ENCODE peak calls at places on chromosomes 7 and 10, in six cellular contexts. O is H9, L is hepatocyte, N is tibial nerve, G is psoas muscle, U is GM06990. V is an unnamed sample.

GRCh38 chr7:143519411-143520131 is 41.9 kb downstream of the TAS2R41 start:
- DNase-seq in G (no peak), L (no peak), N (no peak), U (no peak), O (no peak), V (no peak)

GRCh38 chr10:31927597-31928530 is 767 bp downstream of the ARHGAP12 start:
- DNase-seq in L (peak; percentile 71), N (peak; percentile 42), U (peak; percentile 70), O (peak; percentile 75), G (peak; percentile 77), V (no peak)

GRCh38 chr7:137633133-137633532 is 213.6 kb downstream of the DGKI start:
- DNase-seq in G (no peak), O (no peak), N (no peak), L (no peak), U (no peak), V (no peak)

GRCh38 chr7:2357165-2357564 is 2.5 kb downstream of the EIF3B start:
- DNase-seq in N (no peak), L (no peak), O (no peak), U (no peak), G (peak; percentile 34), V (no peak)

GRCh38 chr10:124417846-124418725 is 637 bp downstream of the OAT start:
- DNase-seq in G (peak; percentile 84), L (peak; percentile 77), U (peak; percentile 43), O (peak; percentile 54), N (peak; percentile 16), V (no peak)

GRCh38 chr10:87000491-87000890 is 19.6 kb upstream of the FAM25A start:
- DNase-seq in G (no peak), N (no peak), U (no peak), L (no peak), O (no peak), V (no peak)

GRCh38 chr7:90111-91063 is 102.0 kb upstream of the FAM20C start:
- DNase-seq in O (no peak), L (peak; percentile 81), U (no peak), G (no peak), N (no peak), V (no peak)

GRCh38 chr7:134510646-134511045 is 16.7 kb upstream of the AKR1B10 start:
- DNase-seq in L (no peak), O (no peak), N (no peak), U (no peak), G (no peak), V (no peak)

GRCh38 chr7:33776791-33777190 is 128.5 kb upstream of the BMPER start:
- DNase-seq in G (no peak), U (no peak), N (no peak), L (no peak), O (no peak), V (no peak)

GRCh38 chr10:95229724-95230627 is 35.9 kb downstream of the ACSM6 start:
- DNase-seq in L (peak; percentile 35), O (peak; percentile 84), N (no peak), G (no peak), U (no peak), V (no peak)

GRCh38 chr10:97185326-97186058 is at the start of gene SLIT1:
- DNase-seq in U (peak; percentile 30), L (peak; percentile 42), N (no peak), G (no peak), O (peak; percentile 53), V (no peak)

GRCh38 chr10:12181065-12181775 is 14.5 kb downstream of the NUDT5 start:
- DNase-seq in G (no peak), L (no peak), N (no peak), O (no peak), U (no peak), V (no peak)

GRCh38 chr10:96124230-96125141 is 5.6 kb upstream of the ZNF518A start:
- DNase-seq in N (no peak), O (peak; percentile 78), L (peak; percentile 78), U (peak; percentile 16), G (no peak), V (no peak)

GRCh38 chr10:70617798-70618568 is 15.4 kb upstream of the PRF1 start:
- DNase-seq in L (no peak), N (no peak), U (no peak), G (no peak), O (no peak), V (no peak)

GRCh38 chr10:27743736-27744477 is 1.7 kb downstream of the MKX start:
- DNase-seq in N (no peak), G (peak; percentile 46), U (no peak), O (no peak), L (peak; percentile 33), V (no peak)

GRCh38 chr7:138008588-138009349 is 6.9 kb upstream of the CREB3L2 start:
- DNase-seq in G (no peak), N (no peak), L (peak; percentile 82), U (no peak), O (peak; percentile 52), V (no peak)

GRCh38 chr10:7417807-7418206 is 7.0 kb upstream of the SFMBT2 start:
- DNase-seq in O (no peak), U (no peak), N (no peak), G (no peak), L (no peak), V (no peak)

GRCh38 chr10:78770167-78771090 is 298.3 kb upstream of the ZMIZ1 start:
- DNase-seq in G (peak; percentile 25), L (no peak), N (no peak), O (no peak), U (no peak), V (no peak)

GRCh38 chr10:78772986-78773530 is 295.7 kb upstream of the ZMIZ1 start:
- DNase-seq in O (no peak), N (no peak), G (no peak), U (no peak), L (no peak), V (no peak)

GRCh38 chr10:78771215-78771614 is 297.6 kb upstream of the ZMIZ1 start:
- DNase-seq in G (no peak), L (no peak), N (no peak), U (no peak), O (no peak), V (no peak)

GRCh38 chr10:78772486-78772885 is 296.3 kb upstream of the ZMIZ1 start:
- DNase-seq in G (no peak), O (no peak), L (no peak), U (no peak), N (no peak), V (no peak)

DNA sequence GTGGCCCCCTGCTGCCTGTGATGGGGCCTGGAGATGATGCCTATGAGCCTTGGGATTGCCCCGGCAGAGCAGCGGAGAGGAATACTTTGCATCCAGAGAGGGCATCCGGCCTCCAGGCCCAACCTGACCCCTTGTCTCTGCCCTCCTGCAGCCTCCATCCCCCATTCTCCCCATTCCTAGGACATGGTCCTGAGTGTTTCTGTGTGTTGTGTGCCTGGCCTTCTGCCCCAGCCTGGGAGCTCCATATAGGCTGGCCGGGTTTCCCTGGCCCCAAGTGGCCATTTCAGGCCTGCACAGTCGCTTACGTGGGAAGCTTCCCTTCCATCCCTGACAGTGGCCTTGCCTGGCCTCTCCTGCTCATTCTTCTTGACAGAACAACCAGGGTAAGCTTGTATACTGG is 296.7 kb upstream of the ZMIZ1 start:
- DNase-seq in U (no peak), O (no peak), L (no peak), G (no peak), N (no peak), V (no peak)
- TF ChIP-seq CTCF in U (no peak), O (no peak), L (no peak), G (no peak), N (no peak), V (no peak)

GRCh38 chr10:119348106-119348505 is 140.7 kb downstream of the GRK5 start:
- DNase-seq in U (no peak), O (no peak), L (no peak), N (no peak), G (no peak), V (no peak)

GRCh38 chr10:119349937-119350513 is 142.7 kb downstream of the GRK5 start:
- DNase-seq in L (no peak), U (no peak), O (no peak), G (no peak), N (no peak), V (no peak)

GRCh38 chr10:119347181-119347974 is 140.0 kb downstream of the GRK5 start:
- DNase-seq in U (no peak), O (no peak), G (peak; percentile 28), N (no peak), L (no peak), V (no peak)

GRCh38 chr10:119349341-119349740 is 142.0 kb downstream of the GRK5 start:
- DNase-seq in U (no peak), G (no peak), N (no peak), L (no peak), O (no peak), V (no peak)

GRCh38 chr10:119348516-119349240 is 141.3 kb downstream of the GRK5 start:
- DNase-seq in G (no peak), U (no peak), L (no peak), N (peak; percentile 66), O (no peak), V (no peak)
- TF ChIP-seq CTCF in G (no peak), U (no peak), L (peak; percentile 18), N (peak; percentile 59), O (no peak), V (no peak)

DNA sequence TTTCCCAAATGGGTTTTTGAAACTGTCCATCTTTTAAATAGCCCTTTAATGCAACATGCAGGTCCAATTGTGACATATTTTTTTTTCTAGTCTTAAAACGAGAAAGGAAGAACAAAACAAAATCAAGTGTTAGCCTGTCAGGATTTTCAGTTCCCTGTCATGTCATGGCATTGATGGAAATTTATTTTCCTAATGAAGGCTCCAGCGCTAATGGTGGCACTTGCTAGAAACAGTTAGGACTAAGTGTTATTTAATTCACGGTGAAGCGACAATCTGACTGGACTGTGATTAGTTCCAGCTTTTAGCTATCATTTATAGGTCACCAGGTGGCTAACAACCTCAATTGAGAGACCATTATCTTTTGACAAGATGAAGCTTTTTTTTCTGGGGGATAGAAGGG is 181.6 kb downstream of the MYOF start:
- DNase-seq in O (no peak), N (no peak), U (no peak), G (no peak), L (no peak), V (no peak)
- TF ChIP-seq CTCF in O (no peak), N (no peak), U (no peak), G (no peak), L (no peak), V (no peak)

GRCh38 chr7:105013283-105013817 is 655 bp upstream of the KMT2E start:
- DNase-seq in G (peak; percentile 99), N (peak; percentile 88), O (peak; percentile 89), L (peak; percentile 97), U (peak; percentile 92), V (peak; percentile 31)
- TF ChIP-seq CTCF in G (peak; percentile 45), N (peak; percentile 87), O (peak; percentile 62), L (peak; percentile 44), U (peak; percentile 65), V (peak; percentile 23)

GRCh38 chr7:128434413-128435310 is 21.0 kb upstream of the HILPDA start:
- DNase-seq in G (no peak), N (no peak), O (no peak), U (no peak), L (no peak), V (no peak)

GRCh38 chr7:128430207-128430606 is 20.4 kb upstream of the IMPDH1 start:
- DNase-seq in N (no peak), G (no peak), U (no peak), L (no peak), O (no peak), V (no peak)

GRCh38 chr7:128435311-128435654 is 20.4 kb upstream of the HILPDA start:
- DNase-seq in O (no peak), G (no peak), N (no peak), U (no peak), L (no peak), V (no peak)

GRCh38 chr7:128431221-128431620 is 21.4 kb upstream of the IMPDH1 start:
- DNase-seq in N (peak; percentile 45), O (peak; percentile 62), U (no peak), L (no peak), G (no peak), V (no peak)

GRCh38 chr7:128431754-128432153 is 22.0 kb upstream of the IMPDH1 start:
- DNase-seq in O (no peak), N (no peak), L (no peak), G (no peak), U (no peak), V (no peak)
- TF ChIP-seq CTCF in O (no peak), N (no peak), L (no peak), G (no peak), U (no peak), V (no peak)